ENCODE peak calls at places on chromosome 12, in six cellular contexts. One of them, this sample, is unnamed.

GRCh38 chr12:125509195-125509594 is 444.0 kb downstream of the AACS start:
- DNase-seq in prostate gland: no peak
- DNase-seq in HCT116: no peak
- DNase-seq in GM23338: no peak
- DNase-seq in suprapubic skin: no peak
- DNase-seq in sigmoid colon: no peak
- DNase-seq in this sample: no peak

GRCh38 chr12:122836027-122836921 is 1.0 kb downstream of the HIP1R start:
- DNase-seq in HCT116: no peak
- DNase-seq in GM23338: peak; percentile 33
- DNase-seq in prostate gland: peak; percentile 81
- DNase-seq in sigmoid colon: peak; percentile 66
- DNase-seq in suprapubic skin: peak; percentile 71
- DNase-seq in this sample: no peak

GRCh38 chr12:91926810-91927209 is 218.8 kb downstream of the BTG1 start:
- DNase-seq in prostate gland: no peak
- DNase-seq in sigmoid colon: no peak
- DNase-seq in suprapubic skin: no peak
- DNase-seq in HCT116: no peak
- DNase-seq in GM23338: no peak
- DNase-seq in this sample: no peak

GRCh38 chr12:14810953-14811483 is 3.0 kb downstream of the SMCO3 start:
- DNase-seq in suprapubic skin: no peak
- DNase-seq in HCT116: no peak
- DNase-seq in sigmoid colon: no peak
- DNase-seq in prostate gland: peak; percentile 13
- DNase-seq in GM23338: peak; percentile 59
- DNase-seq in this sample: no peak

GRCh38 chr12:107319536-107320030 is 226.2 kb upstream of the CRY1 start:
- DNase-seq in HCT116: no peak
- DNase-seq in suprapubic skin: no peak
- DNase-seq in GM23338: no peak
- DNase-seq in prostate gland: peak; percentile 15
- DNase-seq in sigmoid colon: no peak
- DNase-seq in this sample: no peak

GRCh38 chr12:104063712-104064030 is 660 bp upstream of the HCFC2 start:
- DNase-seq in sigmoid colon: peak; percentile 65
- DNase-seq in suprapubic skin: no peak
- DNase-seq in GM23338: no peak
- DNase-seq in HCT116: no peak
- DNase-seq in prostate gland: peak; percentile 10
- DNase-seq in this sample: no peak

GRCh38 chr12:24605466-24605865 is 343.4 kb downstream of the BCAT1 start:
- DNase-seq in HCT116: no peak
- DNase-seq in sigmoid colon: no peak
- DNase-seq in suprapubic skin: no peak
- DNase-seq in prostate gland: no peak
- DNase-seq in GM23338: no peak
- DNase-seq in this sample: no peak

GRCh38 chr12:39252628-39253027 is 190.3 kb downstream of the KIF21A start:
- DNase-seq in HCT116: no peak
- DNase-seq in prostate gland: no peak
- DNase-seq in suprapubic skin: no peak
- DNase-seq in GM23338: no peak
- DNase-seq in sigmoid colon: no peak
- DNase-seq in this sample: no peak

GRCh38 chr12:127158385-127159061 is 1108.4 kb upstream of the TMEM132C start:
- DNase-seq in suprapubic skin: no peak
- DNase-seq in prostate gland: no peak
- DNase-seq in sigmoid colon: no peak
- DNase-seq in HCT116: no peak
- DNase-seq in GM23338: no peak
- DNase-seq in this sample: no peak

GRCh38 chr12:45726594-45727300 is 2.8 kb upstream of the ARID2 start:
- DNase-seq in suprapubic skin: peak; percentile 81
- DNase-seq in HCT116: no peak
- DNase-seq in GM23338: peak; percentile 43
- DNase-seq in prostate gland: peak; percentile 64
- DNase-seq in sigmoid colon: peak; percentile 83
- DNase-seq in this sample: peak; percentile 38

GRCh38 chr12:52949413-52950331 is 754 bp downstream of the KRT18 start:
- DNase-seq in suprapubic skin: no peak
- DNase-seq in prostate gland: peak; percentile 91
- DNase-seq in HCT116: peak; percentile 84
- DNase-seq in sigmoid colon: no peak
- DNase-seq in GM23338: peak; percentile 85
- DNase-seq in this sample: peak; percentile 83

GRCh38 chr12:75979181-75979580 is 52.4 kb downstream of the PHLDA1 start:
- DNase-seq in prostate gland: no peak
- DNase-seq in sigmoid colon: no peak
- DNase-seq in GM23338: no peak
- DNase-seq in HCT116: no peak
- DNase-seq in suprapubic skin: no peak
- DNase-seq in this sample: no peak

GRCh38 chr12:70733385-70733784 is 96.2 kb upstream of the PTPRB start:
- DNase-seq in suprapubic skin: no peak
- DNase-seq in HCT116: peak; percentile 76
- DNase-seq in prostate gland: peak; percentile 29
- DNase-seq in sigmoid colon: no peak
- DNase-seq in GM23338: peak; percentile 83
- DNase-seq in this sample: no peak

GRCh38 chr12:12684375-12685106 is 11.4 kb downstream of the GPR19 start:
- DNase-seq in suprapubic skin: no peak
- DNase-seq in sigmoid colon: no peak
- DNase-seq in GM23338: peak; percentile 99
- DNase-seq in HCT116: no peak
- DNase-seq in prostate gland: no peak
- DNase-seq in this sample: no peak

GRCh38 chr12:2489266-2489665 is 305.5 kb upstream of the FKBP4 start:
- DNase-seq in GM23338: no peak
- DNase-seq in prostate gland: no peak
- DNase-seq in suprapubic skin: no peak
- DNase-seq in HCT116: no peak
- DNase-seq in sigmoid colon: no peak
- DNase-seq in this sample: no peak

GRCh38 chr12:113978080-113978479 is 12.0 kb upstream of the RBM19 start:
- DNase-seq in sigmoid colon: no peak
- DNase-seq in suprapubic skin: no peak
- DNase-seq in HCT116: no peak
- DNase-seq in prostate gland: no peak
- DNase-seq in GM23338: no peak
- DNase-seq in this sample: no peak

GRCh38 chr12:56528836-56529235 is 7.2 kb downstream of the RBMS2 start:
- DNase-seq in prostate gland: no peak
- DNase-seq in GM23338: no peak
- DNase-seq in sigmoid colon: no peak
- DNase-seq in suprapubic skin: no peak
- DNase-seq in HCT116: no peak
- DNase-seq in this sample: no peak

GRCh38 chr12:100755186-100755585 is 39.4 kb upstream of the ANO4 start:
- DNase-seq in HCT116: no peak
- DNase-seq in suprapubic skin: no peak
- DNase-seq in prostate gland: no peak
- DNase-seq in sigmoid colon: no peak
- DNase-seq in GM23338: no peak
- DNase-seq in this sample: no peak

GRCh38 chr12:118357327-118358007 is 15.2 kb downstream of the TAOK3 start:
- DNase-seq in HCT116: peak; percentile 63
- DNase-seq in sigmoid colon: no peak
- DNase-seq in prostate gland: no peak
- DNase-seq in GM23338: no peak
- DNase-seq in suprapubic skin: no peak
- DNase-seq in this sample: no peak

GRCh38 chr12:97794335-97794734 is 331.7 kb downstream of the RMST start:
- DNase-seq in prostate gland: no peak
- DNase-seq in HCT116: no peak
- DNase-seq in sigmoid colon: no peak
- DNase-seq in suprapubic skin: no peak
- DNase-seq in GM23338: no peak
- DNase-seq in this sample: no peak
- TF ChIP-seq POLR2AphosphoS5 in prostate gland: no peak
- TF ChIP-seq POLR2AphosphoS5 in HCT116: no peak
- TF ChIP-seq POLR2AphosphoS5 in sigmoid colon: no peak
- TF ChIP-seq POLR2AphosphoS5 in suprapubic skin: no peak
- TF ChIP-seq POLR2AphosphoS5 in GM23338: no peak
- TF ChIP-seq POLR2AphosphoS5 in this sample: no peak

DNA sequence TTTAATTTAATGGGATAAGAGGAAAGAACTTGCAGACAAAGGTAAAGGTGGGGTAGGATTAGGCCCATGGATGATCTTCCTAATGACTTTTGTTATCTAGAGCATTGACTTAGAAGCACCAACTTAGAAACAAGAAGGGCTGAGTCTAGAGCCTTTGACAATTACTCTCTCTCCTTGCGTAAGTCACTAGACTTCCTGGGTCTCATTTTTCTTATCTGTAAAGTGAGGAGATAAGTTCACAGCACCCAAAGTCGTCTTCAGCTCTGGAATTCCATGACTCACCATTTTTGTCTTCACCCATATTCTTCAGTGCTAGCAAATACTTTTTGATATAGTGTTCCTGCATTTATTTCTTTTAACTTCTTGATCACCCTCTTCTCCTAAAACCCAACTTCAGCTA is 75.7 kb downstream of the SSPN start:
- DNase-seq in prostate gland: no peak
- DNase-seq in suprapubic skin: no peak
- DNase-seq in HCT116: no peak
- DNase-seq in sigmoid colon: no peak
- DNase-seq in GM23338: no peak
- DNase-seq in this sample: no peak
- H3K4me1 ChIP-seq in prostate gland: peaks cover 5% of the 10 kb centered on the region
- H3K4me1 ChIP-seq in suprapubic skin: peaks cover 54% of the 10 kb centered on the region
- H3K4me1 ChIP-seq in HCT116: no peaks in the 10 kb centered on the region
- H3K4me1 ChIP-seq in sigmoid colon: peaks cover 40% of the 10 kb centered on the region
- H3K4me1 ChIP-seq in GM23338: no peaks in the 10 kb centered on the region
- H3K4me1 ChIP-seq in this sample: peaks cover 14% of the 10 kb centered on the region

DNA sequence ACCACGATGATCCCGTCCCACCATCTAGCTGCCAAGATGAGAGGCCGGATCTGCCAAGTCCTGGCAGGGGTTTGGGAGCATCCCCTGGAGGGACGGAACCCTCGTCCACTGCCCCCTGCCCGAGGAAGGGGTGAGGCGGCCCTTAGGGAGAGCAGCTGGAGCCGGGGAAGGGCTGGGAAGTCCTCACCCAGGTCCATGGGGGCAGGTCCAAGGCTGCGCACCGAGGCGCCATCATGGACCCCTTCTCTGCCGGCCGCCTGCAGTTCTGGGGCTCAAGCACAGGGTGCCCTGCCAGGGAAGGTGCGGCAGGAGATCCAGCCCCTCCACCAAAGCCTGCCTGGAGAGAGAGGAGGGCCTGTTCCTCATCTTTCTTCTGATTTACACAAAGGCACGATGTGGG is 17.6 kb upstream of the FBRSL1 start:
- DNase-seq in prostate gland: no peak
- DNase-seq in suprapubic skin: no peak
- DNase-seq in HCT116: no peak
- DNase-seq in GM23338: no peak
- DNase-seq in sigmoid colon: no peak
- DNase-seq in this sample: no peak
- TF ChIP-seq POLR2AphosphoS5 in prostate gland: no peak
- TF ChIP-seq POLR2AphosphoS5 in suprapubic skin: no peak
- TF ChIP-seq POLR2AphosphoS5 in HCT116: no peak
- TF ChIP-seq POLR2AphosphoS5 in GM23338: no peak
- TF ChIP-seq POLR2AphosphoS5 in sigmoid colon: no peak
- TF ChIP-seq POLR2AphosphoS5 in this sample: no peak

GRCh38 chr12:124384299-124384894 is 89.5 kb downstream of the RFLNA start:
- DNase-seq in prostate gland: no peak
- DNase-seq in sigmoid colon: no peak
- DNase-seq in GM23338: no peak
- DNase-seq in HCT116: no peak
- DNase-seq in suprapubic skin: no peak
- DNase-seq in this sample: no peak

GRCh38 chr12:124386059-124386458 is 91.2 kb downstream of the RFLNA start:
- DNase-seq in sigmoid colon: no peak
- DNase-seq in prostate gland: no peak
- DNase-seq in GM23338: no peak
- DNase-seq in HCT116: no peak
- DNase-seq in suprapubic skin: no peak
- DNase-seq in this sample: no peak

GRCh38 chr12:124387510-124387855 is 92.6 kb downstream of the RFLNA start:
- DNase-seq in suprapubic skin: no peak
- DNase-seq in GM23338: no peak
- DNase-seq in prostate gland: no peak
- DNase-seq in HCT116: no peak
- DNase-seq in sigmoid colon: no peak
- DNase-seq in this sample: no peak

GRCh38 chr12:124386661-124387509 is 92.0 kb downstream of the RFLNA start:
- DNase-seq in HCT116: no peak
- DNase-seq in sigmoid colon: no peak
- DNase-seq in prostate gland: no peak
- DNase-seq in GM23338: no peak
- DNase-seq in suprapubic skin: no peak
- DNase-seq in this sample: no peak

DNA sequence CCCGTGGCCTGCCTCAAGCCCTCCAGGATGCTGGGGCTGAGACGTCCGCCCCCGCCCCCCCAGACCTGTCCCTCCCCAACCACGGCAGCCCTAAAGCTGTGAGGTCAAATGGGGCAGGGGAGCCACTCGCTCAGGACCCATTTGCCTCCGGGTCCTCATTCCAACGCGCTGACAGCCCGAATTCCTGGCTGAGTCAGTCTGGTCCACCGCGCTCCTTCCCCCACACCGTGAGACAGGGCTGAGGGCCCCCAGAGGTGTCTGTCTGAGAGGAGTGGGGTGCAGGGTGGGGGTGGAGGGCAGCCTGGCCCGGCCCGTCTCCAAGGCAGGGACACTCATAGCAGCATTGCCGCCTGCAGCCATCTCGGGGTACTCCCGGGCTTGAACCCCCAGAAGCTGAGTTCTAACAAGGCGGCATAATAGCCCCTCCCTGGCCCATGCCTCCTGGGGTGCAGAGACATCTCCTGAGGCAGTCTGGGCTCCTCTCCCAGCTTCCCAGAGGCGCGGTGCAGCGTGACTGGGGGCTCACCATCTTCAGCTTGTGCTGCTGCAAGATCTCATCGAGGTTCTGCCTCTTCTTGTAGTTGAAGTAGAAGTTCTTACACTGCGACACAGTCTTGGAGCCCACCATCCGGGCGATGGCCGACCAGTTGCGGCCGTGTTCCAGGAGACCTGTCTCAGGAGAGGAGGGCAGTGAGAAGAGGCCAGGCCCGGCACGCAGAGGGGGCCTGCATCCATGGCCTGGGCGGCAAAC is 90.5 kb downstream of the RFLNA start:
- DNase-seq in HCT116: no peak
- DNase-seq in suprapubic skin: no peak
- DNase-seq in sigmoid colon: no peak
- DNase-seq in GM23338: no peak
- DNase-seq in prostate gland: no peak
- DNase-seq in this sample: no peak
- H3K4me1 ChIP-seq in HCT116: peaks cover 19% of the 10 kb centered on the region
- H3K4me1 ChIP-seq in suprapubic skin: peaks cover 81% of the 10 kb centered on the region
- H3K4me1 ChIP-seq in sigmoid colon: peaks cover 82% of the 10 kb centered on the region
- H3K4me1 ChIP-seq in GM23338: no peaks in the 10 kb centered on the region
- H3K4me1 ChIP-seq in prostate gland: peaks cover 33% of the 10 kb centered on the region
- H3K4me1 ChIP-seq in this sample: peaks cover 18% of the 10 kb centered on the region

DNA sequence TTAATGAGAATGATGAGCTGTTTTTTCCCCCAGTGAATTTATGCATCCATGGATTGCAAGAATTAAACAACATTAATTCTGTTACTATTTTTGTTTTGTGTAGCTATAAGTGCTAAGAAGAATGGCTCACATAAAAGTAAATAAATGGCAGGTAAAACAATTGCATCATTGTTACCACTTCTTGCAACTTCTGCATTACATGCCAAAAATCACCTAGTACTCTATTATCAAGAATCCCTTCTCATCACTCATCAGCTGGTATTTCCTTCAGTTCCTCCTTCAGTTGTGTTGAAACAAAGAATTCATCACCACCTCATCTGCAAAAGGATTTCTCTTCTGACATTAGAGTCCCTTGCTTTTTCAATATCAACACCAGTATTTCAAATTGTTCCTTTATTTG is 773 bp downstream of the A2M start:
- DNase-seq in suprapubic skin: no peak
- DNase-seq in prostate gland: no peak
- DNase-seq in HCT116: no peak
- DNase-seq in GM23338: no peak
- DNase-seq in sigmoid colon: no peak
- DNase-seq in this sample: no peak
- TF ChIP-seq POLR2AphosphoS5 in suprapubic skin: no peak
- TF ChIP-seq POLR2AphosphoS5 in prostate gland: no peak
- TF ChIP-seq POLR2AphosphoS5 in HCT116: no peak
- TF ChIP-seq POLR2AphosphoS5 in GM23338: no peak
- TF ChIP-seq POLR2AphosphoS5 in sigmoid colon: no peak
- TF ChIP-seq POLR2AphosphoS5 in this sample: no peak

This sample was measured in breast epithelium.